ENCODE peak calls at places on chromosome 20, in nine cellular contexts. One of them, this sample, is unnamed.

GRCh38 chr20:34624628-34625027 is 52.3 kb downstream of the PIGU start:
- DNase-seq in Right ventricle myocardium superior: no peak
- DNase-seq in GM23248: no peak
- DNase-seq in LHCN-M2: no peak
- DNase-seq in AG04449: no peak
- DNase-seq in iPS-NIHi11: no peak
- DNase-seq in thoracic aorta: no peak
- DNase-seq in dermis microvascular lymphatic vessel endothelial cell: no peak
- DNase-seq in stimulated activated CD4-positive, alpha-beta T cell treated with anti-CD3 and anti-CD28 coated beads, Interleukin-15, amount 100 ng/mL, for 24 hours: no peak
- DNase-seq in this sample: no peak

GRCh38 chr20:63701329-63702035 is 5.0 kb downstream of the TNFRSF6B start:
- DNase-seq in iPS-NIHi11: peak
- DNase-seq in dermis microvascular lymphatic vessel endothelial cell: no peak
- DNase-seq in thoracic aorta: no peak
- DNase-seq in Right ventricle myocardium superior: peak
- DNase-seq in GM23248: no peak
- DNase-seq in LHCN-M2: no peak
- DNase-seq in AG04449: no peak
- DNase-seq in stimulated activated CD4-positive, alpha-beta T cell treated with anti-CD3 and anti-CD28 coated beads, Interleukin-15, amount 100 ng/mL, for 24 hours: no peak
- DNase-seq in this sample: no peak

GRCh38 chr20:5947276-5947675 is 3.1 kb downstream of the TRMT6 start:
- DNase-seq in LHCN-M2: peak
- DNase-seq in thoracic aorta: no peak
- DNase-seq in GM23248: peak
- DNase-seq in iPS-NIHi11: no peak
- DNase-seq in AG04449: no peak
- DNase-seq in Right ventricle myocardium superior: no peak
- DNase-seq in dermis microvascular lymphatic vessel endothelial cell: no peak
- DNase-seq in stimulated activated CD4-positive, alpha-beta T cell treated with anti-CD3 and anti-CD28 coated beads, Interleukin-15, amount 100 ng/mL, for 24 hours: peak
- DNase-seq in this sample: no peak

GRCh38 chr20:36717657-36718056 is 28.2 kb downstream of the NDRG3 start:
- DNase-seq in stimulated activated CD4-positive, alpha-beta T cell treated with anti-CD3 and anti-CD28 coated beads, Interleukin-15, amount 100 ng/mL, for 24 hours: no peak
- DNase-seq in AG04449: no peak
- DNase-seq in iPS-NIHi11: no peak
- DNase-seq in GM23248: peak
- DNase-seq in Right ventricle myocardium superior: no peak
- DNase-seq in dermis microvascular lymphatic vessel endothelial cell: peak
- DNase-seq in thoracic aorta: no peak
- DNase-seq in LHCN-M2: peak
- DNase-seq in this sample: no peak

GRCh38 chr20:8303651-8304050 is 171.6 kb downstream of the PLCB1 start:
- DNase-seq in GM23248: no peak
- DNase-seq in AG04449: no peak
- DNase-seq in LHCN-M2: no peak
- DNase-seq in Right ventricle myocardium superior: no peak
- DNase-seq in iPS-NIHi11: no peak
- DNase-seq in thoracic aorta: no peak
- DNase-seq in stimulated activated CD4-positive, alpha-beta T cell treated with anti-CD3 and anti-CD28 coated beads, Interleukin-15, amount 100 ng/mL, for 24 hours: no peak
- DNase-seq in dermis microvascular lymphatic vessel endothelial cell: no peak
- DNase-seq in this sample: no peak

GRCh38 chr20:17357238-17357637 is 130.4 kb downstream of the PCSK2 start:
- DNase-seq in thoracic aorta: no peak
- DNase-seq in dermis microvascular lymphatic vessel endothelial cell: no peak
- DNase-seq in LHCN-M2: no peak
- DNase-seq in iPS-NIHi11: no peak
- DNase-seq in AG04449: no peak
- DNase-seq in Right ventricle myocardium superior: no peak
- DNase-seq in stimulated activated CD4-positive, alpha-beta T cell treated with anti-CD3 and anti-CD28 coated beads, Interleukin-15, amount 100 ng/mL, for 24 hours: no peak
- DNase-seq in GM23248: no peak
- DNase-seq in this sample: no peak

GRCh38 chr20:23246682-23247664 is 103.6 kb upstream of the NXT1 start:
- DNase-seq in dermis microvascular lymphatic vessel endothelial cell: no peak
- DNase-seq in AG04449: no peak
- DNase-seq in stimulated activated CD4-positive, alpha-beta T cell treated with anti-CD3 and anti-CD28 coated beads, Interleukin-15, amount 100 ng/mL, for 24 hours: no peak
- DNase-seq in LHCN-M2: no peak
- DNase-seq in GM23248: no peak
- DNase-seq in thoracic aorta: no peak
- DNase-seq in Right ventricle myocardium superior: peak
- DNase-seq in iPS-NIHi11: no peak
- DNase-seq in this sample: no peak

GRCh38 chr20:17014967-17015366 is 211.9 kb upstream of the PCSK2 start:
- DNase-seq in iPS-NIHi11: no peak
- DNase-seq in dermis microvascular lymphatic vessel endothelial cell: no peak
- DNase-seq in thoracic aorta: no peak
- DNase-seq in stimulated activated CD4-positive, alpha-beta T cell treated with anti-CD3 and anti-CD28 coated beads, Interleukin-15, amount 100 ng/mL, for 24 hours: no peak
- DNase-seq in GM23248: no peak
- DNase-seq in AG04449: no peak
- DNase-seq in LHCN-M2: no peak
- DNase-seq in Right ventricle myocardium superior: no peak
- DNase-seq in this sample: no peak

GRCh38 chr20:58598271-58599015 is 52.6 kb upstream of the STX16 start:
- DNase-seq in AG04449: peak
- DNase-seq in Right ventricle myocardium superior: peak
- DNase-seq in GM23248: peak
- DNase-seq in iPS-NIHi11: no peak
- DNase-seq in LHCN-M2: no peak
- DNase-seq in stimulated activated CD4-positive, alpha-beta T cell treated with anti-CD3 and anti-CD28 coated beads, Interleukin-15, amount 100 ng/mL, for 24 hours: no peak
- DNase-seq in dermis microvascular lymphatic vessel endothelial cell: no peak
- DNase-seq in thoracic aorta: no peak
- DNase-seq in this sample: no peak

GRCh38 chr20:37071481-37071911 is 24.3 kb downstream of the RBL1 start:
- DNase-seq in LHCN-M2: no peak
- DNase-seq in Right ventricle myocardium superior: no peak
- DNase-seq in dermis microvascular lymphatic vessel endothelial cell: peak
- DNase-seq in stimulated activated CD4-positive, alpha-beta T cell treated with anti-CD3 and anti-CD28 coated beads, Interleukin-15, amount 100 ng/mL, for 24 hours: peak
- DNase-seq in iPS-NIHi11: no peak
- DNase-seq in AG04449: peak
- DNase-seq in GM23248: peak
- DNase-seq in thoracic aorta: no peak
- DNase-seq in this sample: no peak

GRCh38 chr20:48736636-48737035 is 91.2 kb downstream of the PREX1 start:
- DNase-seq in thoracic aorta: no peak
- DNase-seq in iPS-NIHi11: no peak
- DNase-seq in dermis microvascular lymphatic vessel endothelial cell: no peak
- DNase-seq in GM23248: no peak
- DNase-seq in AG04449: no peak
- DNase-seq in LHCN-M2: no peak
- DNase-seq in Right ventricle myocardium superior: no peak
- DNase-seq in stimulated activated CD4-positive, alpha-beta T cell treated with anti-CD3 and anti-CD28 coated beads, Interleukin-15, amount 100 ng/mL, for 24 hours: no peak
- DNase-seq in this sample: no peak

GRCh38 chr20:56222945-56223344 is 25.6 kb upstream of the MC3R start:
- DNase-seq in dermis microvascular lymphatic vessel endothelial cell: no peak
- DNase-seq in iPS-NIHi11: no peak
- DNase-seq in thoracic aorta: no peak
- DNase-seq in stimulated activated CD4-positive, alpha-beta T cell treated with anti-CD3 and anti-CD28 coated beads, Interleukin-15, amount 100 ng/mL, for 24 hours: no peak
- DNase-seq in GM23248: peak
- DNase-seq in Right ventricle myocardium superior: no peak
- DNase-seq in AG04449: no peak
- DNase-seq in LHCN-M2: no peak
- DNase-seq in this sample: no peak

GRCh38 chr20:57266251-57267157 is at the start of gene BMP7:
- DNase-seq in thoracic aorta: no peak
- DNase-seq in dermis microvascular lymphatic vessel endothelial cell: no peak
- DNase-seq in GM23248: peak
- DNase-seq in stimulated activated CD4-positive, alpha-beta T cell treated with anti-CD3 and anti-CD28 coated beads, Interleukin-15, amount 100 ng/mL, for 24 hours: peak
- DNase-seq in iPS-NIHi11: peak
- DNase-seq in Right ventricle myocardium superior: no peak
- DNase-seq in AG04449: no peak
- DNase-seq in LHCN-M2: no peak
- DNase-seq in this sample: peak

GRCh38 chr20:17650816-17651760 is 31.0 kb downstream of the RRBP1 start:
- DNase-seq in stimulated activated CD4-positive, alpha-beta T cell treated with anti-CD3 and anti-CD28 coated beads, Interleukin-15, amount 100 ng/mL, for 24 hours: no peak
- DNase-seq in iPS-NIHi11: no peak
- DNase-seq in Right ventricle myocardium superior: no peak
- DNase-seq in dermis microvascular lymphatic vessel endothelial cell: no peak
- DNase-seq in thoracic aorta: no peak
- DNase-seq in AG04449: no peak
- DNase-seq in GM23248: peak
- DNase-seq in LHCN-M2: no peak
- DNase-seq in this sample: no peak

GRCh38 chr20:32493356-32493755 is 91.8 kb downstream of the NOL4L start:
- DNase-seq in dermis microvascular lymphatic vessel endothelial cell: no peak
- DNase-seq in LHCN-M2: no peak
- DNase-seq in Right ventricle myocardium superior: no peak
- DNase-seq in GM23248: no peak
- DNase-seq in AG04449: no peak
- DNase-seq in thoracic aorta: no peak
- DNase-seq in iPS-NIHi11: no peak
- DNase-seq in stimulated activated CD4-positive, alpha-beta T cell treated with anti-CD3 and anti-CD28 coated beads, Interleukin-15, amount 100 ng/mL, for 24 hours: no peak
- DNase-seq in this sample: no peak

GRCh38 chr20:5127204-5127858 is 523 bp downstream of the CDS2 start:
- DNase-seq in dermis microvascular lymphatic vessel endothelial cell: peak
- DNase-seq in iPS-NIHi11: peak
- DNase-seq in AG04449: no peak
- DNase-seq in GM23248: peak
- DNase-seq in Right ventricle myocardium superior: peak
- DNase-seq in thoracic aorta: peak
- DNase-seq in stimulated activated CD4-positive, alpha-beta T cell treated with anti-CD3 and anti-CD28 coated beads, Interleukin-15, amount 100 ng/mL, for 24 hours: peak
- DNase-seq in LHCN-M2: peak
- DNase-seq in this sample: peak

GRCh38 chr20:44701889-44702288 is 13.3 kb upstream of the CCN5 start:
- DNase-seq in Right ventricle myocardium superior: no peak
- DNase-seq in dermis microvascular lymphatic vessel endothelial cell: no peak
- DNase-seq in stimulated activated CD4-positive, alpha-beta T cell treated with anti-CD3 and anti-CD28 coated beads, Interleukin-15, amount 100 ng/mL, for 24 hours: no peak
- DNase-seq in AG04449: no peak
- DNase-seq in GM23248: no peak
- DNase-seq in iPS-NIHi11: no peak
- DNase-seq in LHCN-M2: no peak
- DNase-seq in thoracic aorta: no peak
- DNase-seq in this sample: no peak

GRCh38 chr20:41203660-41204059 is 66.3 kb downstream of the PLCG1 start:
- DNase-seq in stimulated activated CD4-positive, alpha-beta T cell treated with anti-CD3 and anti-CD28 coated beads, Interleukin-15, amount 100 ng/mL, for 24 hours: no peak
- DNase-seq in dermis microvascular lymphatic vessel endothelial cell: no peak
- DNase-seq in LHCN-M2: no peak
- DNase-seq in GM23248: no peak
- DNase-seq in AG04449: no peak
- DNase-seq in iPS-NIHi11: no peak
- DNase-seq in Right ventricle myocardium superior: no peak
- DNase-seq in thoracic aorta: no peak
- DNase-seq in this sample: no peak

GRCh38 chr20:61514018-61514755 is 262.1 kb downstream of the CDH4 start:
- DNase-seq in Right ventricle myocardium superior: no peak
- DNase-seq in dermis microvascular lymphatic vessel endothelial cell: no peak
- DNase-seq in LHCN-M2: no peak
- DNase-seq in GM23248: no peak
- DNase-seq in AG04449: no peak
- DNase-seq in thoracic aorta: no peak
- DNase-seq in iPS-NIHi11: no peak
- DNase-seq in stimulated activated CD4-positive, alpha-beta T cell treated with anti-CD3 and anti-CD28 coated beads, Interleukin-15, amount 100 ng/mL, for 24 hours: no peak
- DNase-seq in this sample: no peak

GRCh38 chr20:33092361-33092760 is 12.9 kb downstream of the BPIFB4 start:
- DNase-seq in stimulated activated CD4-positive, alpha-beta T cell treated with anti-CD3 and anti-CD28 coated beads, Interleukin-15, amount 100 ng/mL, for 24 hours: no peak
- DNase-seq in dermis microvascular lymphatic vessel endothelial cell: no peak
- DNase-seq in LHCN-M2: peak
- DNase-seq in GM23248: no peak
- DNase-seq in Right ventricle myocardium superior: no peak
- DNase-seq in AG04449: no peak
- DNase-seq in thoracic aorta: no peak
- DNase-seq in iPS-NIHi11: no peak
- DNase-seq in this sample: no peak

GRCh38 chr20:56439784-56440291 is 27.8 kb downstream of the CASS4 start:
- DNase-seq in stimulated activated CD4-positive, alpha-beta T cell treated with anti-CD3 and anti-CD28 coated beads, Interleukin-15, amount 100 ng/mL, for 24 hours: no peak
- DNase-seq in GM23248: peak
- DNase-seq in Right ventricle myocardium superior: peak
- DNase-seq in iPS-NIHi11: no peak
- DNase-seq in AG04449: peak
- DNase-seq in LHCN-M2: peak
- DNase-seq in thoracic aorta: no peak
- DNase-seq in dermis microvascular lymphatic vessel endothelial cell: peak
- DNase-seq in this sample: no peak

GRCh38 chr20:6697228-6697972 is 70.1 kb upstream of the BMP2 start:
- DNase-seq in AG04449: no peak
- DNase-seq in LHCN-M2: no peak
- DNase-seq in iPS-NIHi11: no peak
- DNase-seq in stimulated activated CD4-positive, alpha-beta T cell treated with anti-CD3 and anti-CD28 coated beads, Interleukin-15, amount 100 ng/mL, for 24 hours: no peak
- DNase-seq in GM23248: no peak
- DNase-seq in Right ventricle myocardium superior: no peak
- DNase-seq in dermis microvascular lymphatic vessel endothelial cell: no peak
- DNase-seq in thoracic aorta: no peak
- DNase-seq in this sample: no peak

GRCh38 chr20:7798176-7798575 is 142.1 kb downstream of the HAO1 start:
- DNase-seq in thoracic aorta: no peak
- DNase-seq in iPS-NIHi11: no peak
- DNase-seq in stimulated activated CD4-positive, alpha-beta T cell treated with anti-CD3 and anti-CD28 coated beads, Interleukin-15, amount 100 ng/mL, for 24 hours: no peak
- DNase-seq in Right ventricle myocardium superior: no peak
- DNase-seq in AG04449: no peak
- DNase-seq in GM23248: peak
- DNase-seq in dermis microvascular lymphatic vessel endothelial cell: no peak
- DNase-seq in LHCN-M2: peak
- DNase-seq in this sample: no peak

GRCh38 chr20:33099842-33100538 is 20.5 kb downstream of the BPIFB4 start:
- DNase-seq in GM23248: no peak
- DNase-seq in thoracic aorta: no peak
- DNase-seq in dermis microvascular lymphatic vessel endothelial cell: no peak
- DNase-seq in iPS-NIHi11: no peak
- DNase-seq in AG04449: no peak
- DNase-seq in LHCN-M2: no peak
- DNase-seq in stimulated activated CD4-positive, alpha-beta T cell treated with anti-CD3 and anti-CD28 coated beads, Interleukin-15, amount 100 ng/mL, for 24 hours: no peak
- DNase-seq in Right ventricle myocardium superior: no peak
- DNase-seq in this sample: no peak

GRCh38 chr20:61923371-61924166 is 142.1 kb downstream of the TAF4 start:
- DNase-seq in LHCN-M2: no peak
- DNase-seq in thoracic aorta: no peak
- DNase-seq in Right ventricle myocardium superior: peak
- DNase-seq in AG04449: no peak
- DNase-seq in dermis microvascular lymphatic vessel endothelial cell: no peak
- DNase-seq in GM23248: peak
- DNase-seq in iPS-NIHi11: no peak
- DNase-seq in stimulated activated CD4-positive, alpha-beta T cell treated with anti-CD3 and anti-CD28 coated beads, Interleukin-15, amount 100 ng/mL, for 24 hours: no peak
- DNase-seq in this sample: no peak

GRCh38 chr20:9508240-9508661 is 6.1 kb upstream of the LAMP5 start:
- DNase-seq in stimulated activated CD4-positive, alpha-beta T cell treated with anti-CD3 and anti-CD28 coated beads, Interleukin-15, amount 100 ng/mL, for 24 hours: no peak
- DNase-seq in GM23248: no peak
- DNase-seq in iPS-NIHi11: peak
- DNase-seq in dermis microvascular lymphatic vessel endothelial cell: no peak
- DNase-seq in Right ventricle myocardium superior: no peak
- DNase-seq in LHCN-M2: no peak
- DNase-seq in thoracic aorta: no peak
- DNase-seq in AG04449: no peak
- DNase-seq in this sample: no peak

GRCh38 chr20:51298141-51298540 is 244.4 kb downstream of the NFATC2 start:
- DNase-seq in thoracic aorta: no peak
- DNase-seq in stimulated activated CD4-positive, alpha-beta T cell treated with anti-CD3 and anti-CD28 coated beads, Interleukin-15, amount 100 ng/mL, for 24 hours: no peak
- DNase-seq in AG04449: no peak
- DNase-seq in LHCN-M2: no peak
- DNase-seq in dermis microvascular lymphatic vessel endothelial cell: no peak
- DNase-seq in iPS-NIHi11: no peak
- DNase-seq in Right ventricle myocardium superior: no peak
- DNase-seq in GM23248: no peak
- DNase-seq in this sample: no peak

GRCh38 chr20:35171753-35172433 is at the start of gene PROCR:
- DNase-seq in dermis microvascular lymphatic vessel endothelial cell: peak
- DNase-seq in thoracic aorta: peak
- DNase-seq in AG04449: no peak
- DNase-seq in GM23248: peak
- DNase-seq in iPS-NIHi11: peak
- DNase-seq in stimulated activated CD4-positive, alpha-beta T cell treated with anti-CD3 and anti-CD28 coated beads, Interleukin-15, amount 100 ng/mL, for 24 hours: peak
- DNase-seq in LHCN-M2: peak
- DNase-seq in Right ventricle myocardium superior: peak
- DNase-seq in this sample: peak

GRCh38 chr20:37081717-37082289 is 14.0 kb downstream of the RBL1 start:
- DNase-seq in thoracic aorta: no peak
- DNase-seq in LHCN-M2: peak
- DNase-seq in GM23248: no peak
- DNase-seq in dermis microvascular lymphatic vessel endothelial cell: peak
- DNase-seq in stimulated activated CD4-positive, alpha-beta T cell treated with anti-CD3 and anti-CD28 coated beads, Interleukin-15, amount 100 ng/mL, for 24 hours: peak
- DNase-seq in iPS-NIHi11: peak
- DNase-seq in AG04449: no peak
- DNase-seq in Right ventricle myocardium superior: no peak
- DNase-seq in this sample: no peak

GRCh38 chr20:50115041-50115512 is 2.1 kb upstream of the UBE2V1 start:
- DNase-seq in stimulated activated CD4-positive, alpha-beta T cell treated with anti-CD3 and anti-CD28 coated beads, Interleukin-15, amount 100 ng/mL, for 24 hours: no peak
- DNase-seq in iPS-NIHi11: no peak
- DNase-seq in GM23248: no peak
- DNase-seq in LHCN-M2: no peak
- DNase-seq in AG04449: no peak
- DNase-seq in thoracic aorta: no peak
- DNase-seq in Right ventricle myocardium superior: no peak
- DNase-seq in dermis microvascular lymphatic vessel endothelial cell: no peak
- DNase-seq in this sample: no peak